ENCODE peak calls at places on chromosomes 4 and X, in nine cellular contexts. Z is heart left ventricle, E is choroid plexus epithelial cell, F is AG04450, H is astrocyte of the cerebellum, W is A549, U is astrocyte of the spinal cord, C is heart right ventricle, O is aorta. B is an unnamed sample.

GRCh38 chr4:145388043-145388442 is 93.6 kb upstream of the SMAD1 start:
- DNase-seq in Z (no peak), E (peak; percentile 2), F (no peak), H (no peak), W (no peak), U (peak; percentile 10), C (no peak), O (no peak), B (no peak)

GRCh38 chr4:40990202-40990898 is 224.0 kb downstream of the APBB2 start:
- DNase-seq in Z (no peak), E (peak; percentile 97), F (peak; percentile 84), H (peak; percentile 80), W (peak; percentile 89), U (peak; percentile 93), C (no peak), O (no peak), B (no peak)

GRCh38 chrX:82029571-82030218 is 827.8 kb downstream of the SH3BGRL start:
- DNase-seq in Z (no peak), E (no peak), F (no peak), H (no peak), W (no peak), U (no peak), C (no peak), O (no peak), B (no peak)

GRCh38 chrX:357693-358471 is 28.8 kb downstream of the PPP2R3B start:
- DNase-seq in Z (no peak), E (peak; percentile 63), F (no peak), H (no peak), W (peak; percentile 38), U (peak; percentile 29), C (no peak), O (peak; percentile 69), B (peak; percentile 67)

GRCh38 chr4:53592686-53593641 is 1.7 kb upstream of the LNX1 start:
- DNase-seq in Z (peak; percentile 60), E (peak; percentile 47), F (no peak), H (no peak), W (peak; percentile 40), U (peak; percentile 35), C (peak; percentile 48), O (peak; percentile 78), B (no peak)

GRCh38 chrX:55907968-55908607 is 190.5 kb downstream of the RRAGB start:
- DNase-seq in Z (peak; percentile 50), E (peak; percentile 12), F (no peak), H (no peak), W (peak; percentile 4), U (peak; percentile 37), C (peak; percentile 38), O (peak; percentile 80), B (peak; percentile 43)

GRCh38 chr4:138802499-138802898 is 213.1 kb upstream of the NOCT start:
- DNase-seq in Z (no peak), E (peak; percentile 4), F (no peak), H (no peak), W (no peak), U (no peak), C (no peak), O (no peak), B (no peak)

GRCh38 chrX:72002886-72003285 is 92.2 kb downstream of the NHSL2 start:
- DNase-seq in Z (no peak), E (no peak), F (no peak), H (peak; percentile 45), W (no peak), U (peak; percentile 40), C (no peak), O (no peak), B (no peak)

GRCh38 chrX:95156566-95156965 is 1482.6 kb downstream of the FAM133A start:
- DNase-seq in Z (no peak), E (no peak), F (no peak), H (no peak), W (no peak), U (no peak), C (no peak), O (no peak), B (no peak)

GRCh38 chrX:135688137-135688536 is 25.3 kb upstream of the CT45A1 start:
- DNase-seq in Z (no peak), E (no peak), F (no peak), H (no peak), W (peak; percentile 21), U (no peak), C (no peak), O (no peak), B (no peak)

GRCh38 chr4:122793811-122794210 is 32.8 kb upstream of the FGF2 start:
- DNase-seq in Z (no peak), E (no peak), F (no peak), H (no peak), W (no peak), U (no peak), C (no peak), O (no peak), B (no peak)

GRCh38 chr4:122798917-122799316 is 27.7 kb upstream of the FGF2 start:
- DNase-seq in Z (no peak), E (no peak), F (no peak), H (no peak), W (no peak), U (no peak), C (no peak), O (no peak), B (no peak)

GRCh38 chr4:122796801-122797404 is 29.7 kb upstream of the FGF2 start:
- DNase-seq in Z (no peak), E (no peak), F (no peak), H (no peak), W (no peak), U (no peak), C (no peak), O (no peak), B (no peak)

GRCh38 chr4:122797405-122798094 is 29.1 kb upstream of the FGF2 start:
- DNase-seq in Z (no peak), E (no peak), F (no peak), H (no peak), W (no peak), U (no peak), C (no peak), O (no peak), B (no peak)

GRCh38 chr4:122798101-122798500 is 28.5 kb upstream of the FGF2 start:
- DNase-seq in Z (peak; percentile 56), E (peak; percentile 97), F (peak; percentile 88), H (peak; percentile 83), W (peak; percentile 73), U (peak; percentile 92), C (peak; percentile 70), O (no peak), B (no peak)
- H3K4me3 ChIP-seq in Z (peak overlapping the region; percentile 19), E (peak overlapping the region; percentile 9), F (no peak overlapping the region), H (no peak overlapping the region), W (no peak overlapping the region), U (no peak overlapping the region), C (peak overlapping the region; percentile 6), O (no peak overlapping the region), B (no peak overlapping the region)

GRCh38 chr4:169142390-169142789 is 128.4 kb downstream of the SH3RF1 start:
- DNase-seq in Z (no peak), E (peak; percentile 37), F (no peak), H (no peak), W (no peak), U (peak; percentile 38), C (no peak), O (no peak), B (no peak)
- H3K4me3 ChIP-seq in Z (no peak overlapping the region), E (no peak overlapping the region), F (no peak overlapping the region), H (no peak overlapping the region), W (no peak overlapping the region), U (no peak overlapping the region), C (no peak overlapping the region), O (no peak overlapping the region), B (no peak overlapping the region)

GRCh38 chrX:77901506-77901905 is 2.2 kb downstream of the COX7B start:
- DNase-seq in Z (no peak), E (no peak), F (no peak), H (no peak), W (no peak), U (no peak), C (no peak), O (no peak), B (no peak)
- H3K4me3 ChIP-seq in Z (peak overlapping the region; percentile 55), E (no peak overlapping the region), F (no peak overlapping the region), H (no peak overlapping the region), W (no peak overlapping the region), U (no peak overlapping the region), C (peak overlapping the region; percentile 73), O (no peak overlapping the region), B (no peak overlapping the region)

GRCh38 chrX:137563681-137564651 is 2.0 kb upstream of the ZIC3 start:
- DNase-seq in Z (no peak), E (peak; percentile 60), F (no peak), H (no peak), W (no peak), U (peak; percentile 23), C (no peak), O (no peak), B (no peak)
- H3K4me3 ChIP-seq in Z (no peak overlapping the region), E (peak overlapping the region; percentile 56), F (no peak overlapping the region), H (peak overlapping the region; percentile 66), W (no peak overlapping the region), U (peak overlapping the region; percentile 35), C (no peak overlapping the region), O (no peak overlapping the region), B (no peak overlapping the region)

DNA sequence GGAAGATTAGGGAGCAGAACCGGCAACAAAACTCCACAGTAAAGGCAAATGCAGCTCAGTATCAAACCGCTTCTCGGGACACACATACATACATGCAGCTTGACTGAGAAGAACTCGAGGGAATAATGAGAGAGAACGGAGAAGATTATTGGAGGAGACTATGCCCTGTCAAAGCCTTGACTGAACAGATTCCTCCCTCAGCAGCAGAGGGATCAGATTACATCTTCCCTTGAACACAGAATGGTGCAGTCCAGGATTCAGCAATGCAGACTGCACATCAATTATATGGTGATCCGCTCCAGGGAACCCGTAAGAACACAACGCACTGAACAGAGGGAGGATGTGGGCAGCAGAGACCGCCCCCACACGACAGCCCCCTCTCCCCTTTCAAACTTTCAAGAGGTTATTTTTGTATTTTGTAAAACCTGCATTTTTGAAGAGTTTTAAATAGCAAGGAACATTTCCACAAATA is 183.2 kb downstream of the FBXW7 start:
- DNase-seq in Z (peak; percentile 58), E (peak; percentile 99), F (peak; percentile 87), H (peak; percentile 88), W (peak; percentile 84), U (peak; percentile 95), C (peak; percentile 80), O (no peak), B (no peak)
- H3K4me3 ChIP-seq in Z (peak overlapping the region; percentile 42), E (peak overlapping the region; percentile 66), F (peak overlapping the region; percentile 71), H (peak overlapping the region; percentile 56), W (peak overlapping the region; percentile 43), U (peak overlapping the region; percentile 62), C (peak overlapping the region; percentile 61), O (peak overlapping the region; percentile 82), B (no peak overlapping the region)

DNA sequence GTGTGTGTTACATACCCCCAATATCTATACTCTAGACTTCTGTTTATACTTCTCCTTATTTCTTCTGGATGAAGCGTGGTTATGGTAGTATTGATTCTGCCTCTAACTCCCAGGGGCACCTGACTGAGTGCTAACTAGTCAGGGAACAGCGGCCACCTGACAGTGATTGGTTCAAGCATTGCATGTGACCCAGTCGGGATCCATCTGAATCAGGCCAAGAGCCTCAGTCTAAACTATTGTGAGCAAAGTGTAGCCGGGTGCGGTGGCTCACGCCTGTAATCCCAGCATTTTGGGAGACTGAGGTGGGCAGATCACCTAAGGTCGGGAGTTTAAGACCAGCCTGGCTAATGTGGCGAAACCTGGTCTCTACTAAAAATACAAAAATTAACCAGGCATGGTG is 10.0 kb downstream of the CCDC110 start:
- DNase-seq in Z (no peak), E (no peak), F (no peak), H (no peak), W (no peak), U (no peak), C (no peak), O (no peak), B (no peak)
- H3K4me3 ChIP-seq in Z (no peak overlapping the region), E (no peak overlapping the region), F (no peak overlapping the region), H (no peak overlapping the region), W (no peak overlapping the region), U (no peak overlapping the region), C (no peak overlapping the region), O (no peak overlapping the region), B (no peak overlapping the region)